ENCODE peak calls at places on chromosomes 6 and 20, in four cellular contexts. L, Y, D and S are unnamed samples.

GRCh38 chr6:38273325-38273724 is 366.4 kb downstream of the BTBD9 start:
- DNase-seq in D (peak), Y (no peak), L (no peak), S (no peak)

GRCh38 chr6:166050559-166050958 is 117.1 kb downstream of the TBXT start:
- DNase-seq in L (no peak), D (no peak), Y (no peak), S (no peak)

GRCh38 chr20:45867811-45868176 is 10.4 kb downstream of the ZSWIM3 start:
- DNase-seq in Y (peak), D (peak), L (peak), S (peak)

GRCh38 chr6:73873081-73873480 is 177.1 kb downstream of the CD109 start:
- DNase-seq in Y (peak), D (no peak), L (peak), S (peak)

GRCh38 chr20:31788578-31788977 is 30.6 kb upstream of the MYLK2 start:
- DNase-seq in L (peak), Y (peak), D (no peak), S (no peak)

GRCh38 chr6:4901256-4902061 is 102.4 kb downstream of the RPP40 start:
- DNase-seq in Y (no peak), D (no peak), L (no peak), S (no peak)

GRCh38 chr6:33620584-33621395 is at the start of gene ITPR3:
- DNase-seq in Y (peak), L (peak), D (peak), S (peak)

GRCh38 chr6:127117979-127118504 is 429 bp upstream of the RSPO3 start:
- DNase-seq in Y (no peak), D (peak), L (peak), S (no peak)

GRCh38 chr6:78611886-78612480 is 255.4 kb upstream of the IRAK1BP1 start:
- DNase-seq in D (peak), Y (peak), L (peak), S (peak)

GRCh38 chr6:140912686-140913085 is 1220.0 kb upstream of the GJE1 start:
- DNase-seq in L (peak), Y (no peak), D (no peak), S (no peak)

GRCh38 chr6:140909620-140910019 is 1223.1 kb upstream of the GJE1 start:
- DNase-seq in D (no peak), L (peak), Y (peak), S (no peak)

DNA sequence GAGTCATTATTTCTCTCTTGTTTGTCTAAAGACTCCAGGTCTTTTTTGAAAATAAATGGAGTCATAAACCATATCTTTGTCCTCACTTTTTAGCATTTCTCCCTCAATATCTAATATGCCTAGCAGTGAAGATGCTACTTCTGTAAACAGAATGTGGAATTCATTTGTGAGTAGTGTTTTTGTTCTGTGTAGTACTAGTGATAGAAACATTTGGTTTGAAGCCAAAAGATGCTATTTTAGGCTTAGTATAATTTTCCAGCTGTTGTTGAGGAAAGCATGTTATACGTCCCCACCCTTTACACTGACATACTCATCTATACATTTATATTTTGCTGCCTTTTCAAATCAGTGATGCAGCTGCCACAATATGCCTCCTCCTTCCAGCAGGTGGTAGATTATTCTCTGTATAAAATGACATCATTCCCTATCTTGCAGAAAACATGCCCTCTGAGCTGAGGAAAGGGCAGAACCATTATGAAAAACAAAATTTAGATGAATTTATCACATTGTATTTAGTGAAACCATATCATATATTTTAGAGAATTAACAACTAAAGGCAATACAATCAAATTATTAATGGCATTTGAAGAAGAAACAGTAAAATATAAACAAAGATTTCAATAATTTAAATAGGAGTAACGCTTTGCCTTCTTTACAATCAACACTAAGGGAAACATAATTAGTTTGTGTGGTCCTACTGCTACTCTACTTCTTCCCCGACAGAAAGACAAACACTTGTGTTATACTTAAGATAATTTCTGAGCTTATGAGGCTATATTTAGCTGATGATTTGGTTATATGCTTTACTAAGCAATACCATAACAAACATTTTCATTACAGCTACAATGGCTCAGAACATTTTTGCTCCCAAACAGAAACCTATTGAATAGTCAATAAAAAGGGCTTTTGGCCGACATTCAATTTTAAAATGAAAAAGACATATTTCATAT is 1217.4 kb upstream of the GJE1 start:
- DNase-seq in L (peak), Y (peak), D (no peak), S (no peak)
- TF ChIP-seq CTCF in L (no peak), Y (no peak), D (no peak), S (no peak)

DNA sequence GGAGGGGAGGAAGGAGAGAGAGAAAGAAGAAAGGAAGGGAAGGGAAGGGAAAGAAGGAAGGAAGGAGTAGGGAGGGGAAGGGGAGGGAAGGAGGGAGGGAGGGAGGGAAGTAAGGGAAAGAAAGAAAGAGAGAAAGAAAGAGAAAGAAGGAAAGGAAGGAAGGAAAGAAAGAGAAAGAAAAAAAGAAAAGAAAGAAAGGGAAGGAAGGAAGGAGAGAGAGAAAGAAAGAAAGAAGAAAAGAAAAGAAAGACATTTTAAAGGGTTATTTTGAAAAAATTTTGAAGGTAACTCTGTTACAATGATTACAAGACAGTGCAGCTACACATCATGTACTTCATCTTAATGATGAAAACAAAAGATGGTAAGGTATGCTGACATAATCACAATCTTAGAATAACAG is 3.9 kb downstream of the KIAA0319 start:
- DNase-seq in Y (no peak), L (no peak), D (no peak), S (no peak)
- TF ChIP-seq CTCF in Y (no peak), L (no peak), D (no peak), S (no peak)

DNA sequence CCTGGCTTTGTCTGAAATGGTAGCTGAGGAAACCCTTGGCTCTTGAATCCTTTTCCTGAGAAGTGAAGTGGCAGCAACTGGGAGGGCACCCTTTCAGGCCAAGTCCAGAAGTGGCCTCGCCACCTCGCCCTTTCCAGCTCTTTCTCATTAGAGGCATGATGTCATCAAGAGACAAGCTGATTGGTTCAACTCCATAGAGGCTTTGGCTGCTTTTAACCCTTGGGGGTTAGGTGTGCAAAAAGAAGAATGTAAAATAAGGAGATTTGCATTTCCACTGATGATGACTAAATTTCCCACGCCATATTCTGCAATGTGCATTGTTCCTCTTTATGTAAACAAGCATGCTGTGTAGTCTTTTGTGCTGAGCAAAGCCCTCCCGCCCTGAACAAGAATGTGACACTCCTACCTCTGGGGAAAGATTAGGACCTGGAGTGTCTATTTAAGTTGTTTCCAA is 116.5 kb downstream of the TCP11 start:
- DNase-seq in L (peak), D (peak), Y (peak), S (peak)
- TF ChIP-seq CTCF in L (no peak), D (no peak), Y (no peak), S (no peak)

GRCh38 chr6:120077489-120077888 is 727.9 kb upstream of the MAN1A1 start:
- DNase-seq in Y (peak), L (peak), D (peak), S (peak)
- TF ChIP-seq CTCF in Y (peak), L (peak), D (peak), S (peak)

DNA sequence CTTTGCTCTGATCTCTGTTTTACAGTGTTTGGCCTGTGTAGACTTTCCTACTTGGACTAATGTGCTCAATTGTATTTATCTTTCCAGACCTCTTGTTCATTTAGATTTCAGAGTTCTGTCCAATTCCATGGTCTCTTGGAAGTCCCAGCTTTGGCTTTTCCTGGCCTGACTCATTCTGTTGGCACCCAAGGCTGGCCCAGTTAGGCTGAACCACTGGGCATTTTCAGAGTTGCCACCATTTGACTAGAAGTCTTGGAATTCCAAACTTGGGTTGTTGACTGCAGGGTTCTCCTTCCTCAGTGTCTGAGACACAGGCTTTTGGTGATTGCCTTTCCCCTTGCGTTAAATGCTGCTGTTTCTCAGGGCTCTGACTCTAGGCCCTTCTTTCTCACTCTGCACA is 8.8 kb upstream of the RFPL4B start:
- DNase-seq in L (peak), D (no peak), Y (no peak), S (peak)
- TF ChIP-seq CTCF in L (no peak), D (no peak), Y (no peak), S (no peak)